ENCODE peak calls at places on chromosome 18, in seven cellular contexts. G is left ventricle myocardium inferior; W is coronary artery; O is CD8-positive, alpha-beta T cell; J is upper lobe of right lung; T is astrocyte; H is mammary epithelial cell. I is an unnamed sample.

GRCh38 chr18:35110037-35110436 is 68.8 kb downstream of the MAPRE2 start:
- DNase-seq in G (no peak), W (no peak), O (no peak), J (no peak), T (no peak), H (no peak), I (no peak)

GRCh38 chr18:51622676-51623075 is 425.2 kb upstream of the MEX3C start:
- DNase-seq in G (no peak), W (no peak), O (no peak), J (no peak), T (no peak), H (no peak), I (no peak)

GRCh38 chr18:61605376-61606067 is 272.3 kb downstream of the CDH20 start:
- DNase-seq in G (no peak), W (no peak), O (no peak), J (no peak), T (no peak), H (no peak), I (no peak)

GRCh38 chr18:2805970-2806943 is 40.5 kb upstream of the EMILIN2 start:
- DNase-seq in G (no peak), W (no peak), O (no peak), J (no peak), T (peak), H (no peak), I (no peak)

GRCh38 chr18:5298156-5298852 is 2.8 kb upstream of the ZBTB14 start:
- DNase-seq in G (no peak), W (no peak), O (no peak), J (no peak), T (no peak), H (no peak), I (no peak)

GRCh38 chr18:39519741-39520140 is 1954.1 kb upstream of the CELF4 start:
- DNase-seq in G (no peak), W (no peak), O (no peak), J (no peak), T (no peak), H (peak), I (no peak)

GRCh38 chr18:69233465-69234054 is 167.1 kb upstream of the DOK6 start:
- DNase-seq in G (no peak), W (no peak), O (no peak), J (no peak), T (peak), H (no peak), I (no peak)

GRCh38 chr18:2894131-2894840 is 47.5 kb downstream of the EMILIN2 start:
- DNase-seq in G (peak), W (no peak), O (no peak), J (no peak), T (no peak), H (no peak), I (no peak)

GRCh38 chr18:43007365-43007764 is 108.1 kb downstream of the RIT2 start:
- DNase-seq in G (no peak), W (no peak), O (no peak), J (no peak), T (peak), H (no peak), I (no peak)

GRCh38 chr18:36176739-36177138 is 10.6 kb upstream of the MOCOS start:
- DNase-seq in G (no peak), W (no peak), O (no peak), J (no peak), T (peak), H (peak), I (no peak)

GRCh38 chr18:519019-519879 is 18.7 kb upstream of the COLEC12 start:
- DNase-seq in G (peak), W (no peak), O (no peak), J (no peak), T (peak), H (no peak), I (peak)

GRCh38 chr18:49645196-49645595 is 83.3 kb downstream of the LIPG start:
- DNase-seq in G (no peak), W (peak), O (no peak), J (no peak), T (no peak), H (no peak), I (no peak)

GRCh38 chr18:54416459-54416858 is 58.8 kb downstream of the C18orf54 start:
- DNase-seq in G (no peak), W (no peak), O (no peak), J (no peak), T (peak), H (peak), I (no peak)

GRCh38 chr18:44917184-44917864 is 236.6 kb downstream of the SETBP1 start:
- DNase-seq in G (no peak), W (no peak), O (no peak), J (no peak), T (no peak), H (no peak), I (no peak)

GRCh38 chr18:23722646-23723045 is 33.4 kb downstream of the LAMA3 start:
- DNase-seq in G (no peak), W (no peak), O (no peak), J (no peak), T (no peak), H (no peak), I (no peak)

GRCh38 chr18:5142859-5143258 is 54.2 kb downstream of the AKAIN1 start:
- DNase-seq in G (no peak), W (no peak), O (no peak), J (no peak), T (no peak), H (no peak), I (no peak)

GRCh38 chr18:75256376-75256775 is 45.8 kb downstream of the TSHZ1 start:
- DNase-seq in G (no peak), W (no peak), O (no peak), J (no peak), T (no peak), H (no peak), I (no peak)

GRCh38 chr18:73366713-73367112 is 498.9 kb upstream of the NETO1 start:
- DNase-seq in G (no peak), W (no peak), O (no peak), J (no peak), T (peak), H (no peak), I (no peak)

GRCh38 chr18:5979971-5980457 is 84.7 kb upstream of the TMEM200C start:
- DNase-seq in G (peak), W (no peak), O (no peak), J (no peak), T (no peak), H (no peak), I (no peak)

GRCh38 chr18:75377975-75378673 is 49.4 kb downstream of the SMIM21 start:
- DNase-seq in G (no peak), W (no peak), O (no peak), J (no peak), T (no peak), H (no peak), I (no peak)

GRCh38 chr18:24138281-24138883 is 480 bp upstream of the CABYR start:
- DNase-seq in G (no peak), W (no peak), O (no peak), J (no peak), T (no peak), H (no peak), I (no peak)

GRCh38 chr18:25147878-25148488 is 204.0 kb downstream of the ZNF521 start:
- DNase-seq in G (no peak), W (no peak), O (no peak), J (no peak), T (no peak), H (no peak), I (no peak)

GRCh38 chr18:74540689-74541421 is 6.6 kb downstream of the CNDP1 start:
- DNase-seq in G (no peak), W (peak), O (no peak), J (no peak), T (no peak), H (no peak), I (no peak)

GRCh38 chr18:42281124-42281523 is 326.1 kb downstream of the PIK3C3 start:
- DNase-seq in G (no peak), W (no peak), O (no peak), J (no peak), T (no peak), H (no peak), I (no peak)

GRCh38 chr18:30406728-30407127 is 635.8 kb downstream of the DSC3 start:
- DNase-seq in G (no peak), W (no peak), O (no peak), J (no peak), T (no peak), H (peak), I (no peak)

GRCh38 chr18:2040279-2040678 is 531.0 kb downstream of the METTL4 start:
- DNase-seq in G (no peak), W (no peak), O (no peak), J (no peak), T (no peak), H (no peak), I (no peak)

GRCh38 chr18:77114564-77115391 is 17.8 kb downstream of the MBP start:
- DNase-seq in G (peak), W (peak), O (no peak), J (peak), T (peak), H (peak), I (no peak)

GRCh38 chr18:36752929-36753865 is 75.6 kb downstream of the TPGS2 start:
- DNase-seq in G (no peak), W (no peak), O (no peak), J (no peak), T (peak), H (no peak), I (no peak)

GRCh38 chr18:76405761-76406356 is 89.2 kb downstream of the ZNF516 start:
- DNase-seq in G (peak), W (peak), O (peak), J (no peak), T (no peak), H (peak), I (no peak)

GRCh38 chr18:74631242-74632087 is 33.8 kb downstream of the ZNF407 start:
- DNase-seq in G (no peak), W (no peak), O (no peak), J (no peak), T (peak), H (no peak), I (no peak)

GRCh38 chr18:77250501-77250925 is 865 bp downstream of the GALR1 start:
- DNase-seq in G (no peak), W (no peak), O (no peak), J (no peak), T (no peak), H (no peak), I (no peak)

GRCh38 chr18:55152801-55153200 is 193.5 kb upstream of the CCDC68 start:
- DNase-seq in G (no peak), W (no peak), O (no peak), J (no peak), T (peak), H (peak), I (no peak)

GRCh38 chr18:2981212-2981728 is 31.7 kb downstream of the LPIN2 start:
- DNase-seq in G (no peak), W (no peak), O (no peak), J (no peak), T (peak), H (peak), I (no peak)

GRCh38 chr18:3368193-3368592 is 81.8 kb upstream of the TGIF1 start:
- DNase-seq in G (no peak), W (no peak), O (no peak), J (no peak), T (peak), H (peak), I (no peak)

GRCh38 chr18:21057112-21057511 is 54.5 kb downstream of the ROCK1 start:
- DNase-seq in G (no peak), W (no peak), O (no peak), J (no peak), T (no peak), H (no peak), I (no peak)

GRCh38 chr18:26654173-26655009 is 106.0 kb upstream of the KCTD1 start:
- DNase-seq in G (no peak), W (no peak), O (no peak), J (no peak), T (no peak), H (no peak), I (no peak)

GRCh38 chr18:74476154-74476553 is 19.0 kb upstream of the DIPK1C start:
- DNase-seq in G (peak), W (no peak), O (no peak), J (no peak), T (no peak), H (no peak), I (no peak)

GRCh38 chr18:75128911-75129716 is 79.8 kb downstream of the PTGR3 start:
- DNase-seq in G (no peak), W (peak), O (no peak), J (peak), T (no peak), H (no peak), I (no peak)

GRCh38 chr18:56076735-56077134 is 488.7 kb upstream of the TCF4 start:
- DNase-seq in G (no peak), W (no peak), O (no peak), J (no peak), T (no peak), H (no peak), I (no peak)

GRCh38 chr18:28407681-28408080 is 230.8 kb upstream of the CDH2 start:
- DNase-seq in G (no peak), W (no peak), O (no peak), J (no peak), T (peak), H (no peak), I (no peak)

DNA sequence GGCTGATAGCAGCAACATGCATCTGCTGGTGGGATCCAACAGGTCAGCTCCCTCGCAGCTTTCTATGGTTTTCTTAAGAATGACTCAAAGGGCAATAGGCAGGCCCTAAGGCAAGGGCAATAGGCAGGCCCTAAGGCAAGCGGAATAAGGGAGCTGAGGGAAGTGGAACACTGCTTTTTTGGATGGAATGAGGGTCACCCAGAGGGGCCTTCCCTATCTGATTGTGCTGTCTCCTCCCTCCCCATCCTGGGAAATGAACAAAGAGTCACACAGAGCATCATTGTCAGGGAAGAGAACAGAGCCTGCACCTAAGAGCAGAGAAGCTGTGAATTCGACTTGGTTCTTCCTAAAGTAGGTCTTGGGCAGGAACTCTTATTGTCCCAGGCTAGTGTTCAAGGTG is 43.3 kb upstream of the PTPRM start:
- DNase-seq in G (no peak), W (no peak), O (no peak), J (no peak), T (no peak), H (no peak), I (no peak)
- H3K27ac ChIP-seq in G (peak), W (no peak), O (no peak), J (no peak), T (no peak), H (no peak), I (no peak)

GRCh38 chr18:78610179-78610578 is 369.4 kb upstream of the SALL3 start:
- DNase-seq in G (no peak), W (no peak), O (no peak), J (no peak), T (no peak), H (no peak), I (no peak)
- H3K27ac ChIP-seq in G (no peak), W (no peak), O (no peak), J (no peak), T (no peak), H (no peak), I (no peak)

DNA sequence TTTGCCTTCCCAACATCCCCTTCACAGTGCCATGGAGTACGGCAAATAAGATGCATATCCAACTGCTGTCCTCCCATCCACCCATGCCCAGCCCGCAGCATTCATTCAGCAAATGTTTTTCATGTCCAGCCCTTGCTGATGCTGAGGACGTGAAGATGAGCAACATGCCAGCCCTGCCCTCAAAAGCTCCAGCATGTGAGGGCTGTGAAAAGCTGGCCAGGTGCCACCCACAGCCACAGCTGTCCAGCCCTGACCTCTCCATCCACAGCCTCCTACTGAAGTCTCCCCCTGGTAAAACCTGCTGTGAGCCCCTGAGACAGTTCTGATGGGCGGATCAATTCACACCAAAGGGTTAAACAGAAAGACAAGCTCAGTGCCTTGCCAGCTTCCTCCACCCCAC is 4.5 kb downstream of the ZBTB7C start:
- DNase-seq in G (no peak), W (no peak), O (no peak), J (no peak), T (no peak), H (no peak), I (no peak)
- H3K27ac ChIP-seq in G (no peak), W (no peak), O (no peak), J (no peak), T (no peak), H (no peak), I (no peak)

GRCh38 chr18:13649397-13650252 is 76.7 kb downstream of the FAM210A start:
- DNase-seq in G (no peak), W (no peak), O (no peak), J (no peak), T (no peak), H (no peak), I (no peak)

GRCh38 chr18:13657974-13658373 is 68.4 kb downstream of the FAM210A start:
- DNase-seq in G (no peak), W (no peak), O (no peak), J (no peak), T (no peak), H (no peak), I (no peak)

GRCh38 chr18:13658444-13659204 is 67.7 kb downstream of the FAM210A start:
- DNase-seq in G (no peak), W (no peak), O (no peak), J (no peak), T (no peak), H (no peak), I (no peak)

DNA sequence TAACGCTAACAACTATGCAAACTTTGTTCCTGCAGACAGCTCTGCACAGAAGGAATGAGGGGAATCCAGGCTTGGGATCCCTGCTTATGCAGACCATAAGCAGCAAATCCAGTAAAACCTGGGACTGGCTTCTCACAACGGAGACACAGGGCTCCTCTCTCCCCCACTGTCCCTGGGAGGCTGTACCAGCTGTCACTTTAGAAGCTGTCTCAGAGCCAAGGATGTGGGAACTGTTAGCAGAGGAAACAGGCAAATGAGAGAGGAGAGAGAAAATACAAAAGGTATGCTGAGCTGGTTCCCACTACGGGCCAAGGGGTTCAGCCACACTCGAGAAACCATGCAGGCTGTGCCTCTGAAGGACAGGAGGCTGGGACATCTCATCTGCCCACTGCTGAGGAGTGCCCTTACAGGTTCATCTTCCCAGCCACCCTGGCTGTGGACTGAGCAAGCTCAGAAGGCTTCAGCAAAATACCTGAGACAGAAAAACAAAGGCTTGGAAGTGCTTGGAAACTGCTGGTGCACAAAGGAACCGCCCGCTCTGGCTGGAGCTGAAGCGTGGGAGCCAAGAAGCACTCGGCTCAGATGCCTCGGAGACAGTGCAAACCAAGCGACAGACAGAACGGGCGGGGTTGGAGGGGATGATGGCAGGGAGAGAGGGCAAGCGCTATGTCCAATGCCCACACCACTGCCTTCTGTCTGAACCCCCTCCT is 72.5 kb downstream of the FAM210A start:
- DNase-seq in G (no peak), W (no peak), O (no peak), J (no peak), T (no peak), H (no peak), I (no peak)
- H3K27ac ChIP-seq in G (no peak), W (no peak), O (no peak), J (no peak), T (no peak), H (no peak), I (peak)

GRCh38 chr18:22668496-22668895 is 250.8 kb upstream of the CTAGE1 start:
- DNase-seq in G (no peak), W (no peak), O (no peak), J (no peak), T (no peak), H (no peak), I (no peak)
- H3K27ac ChIP-seq in G (no peak), W (no peak), O (no peak), J (no peak), T (peak), H (peak), I (no peak)

GRCh38 chr18:58096658-58097057 is 52.6 kb downstream of the NEDD4L start:
- DNase-seq in G (no peak), W (no peak), O (no peak), J (no peak), T (no peak), H (no peak), I (no peak)
- H3K27ac ChIP-seq in G (peak), W (no peak), O (no peak), J (peak), T (no peak), H (no peak), I (no peak)

DNA sequence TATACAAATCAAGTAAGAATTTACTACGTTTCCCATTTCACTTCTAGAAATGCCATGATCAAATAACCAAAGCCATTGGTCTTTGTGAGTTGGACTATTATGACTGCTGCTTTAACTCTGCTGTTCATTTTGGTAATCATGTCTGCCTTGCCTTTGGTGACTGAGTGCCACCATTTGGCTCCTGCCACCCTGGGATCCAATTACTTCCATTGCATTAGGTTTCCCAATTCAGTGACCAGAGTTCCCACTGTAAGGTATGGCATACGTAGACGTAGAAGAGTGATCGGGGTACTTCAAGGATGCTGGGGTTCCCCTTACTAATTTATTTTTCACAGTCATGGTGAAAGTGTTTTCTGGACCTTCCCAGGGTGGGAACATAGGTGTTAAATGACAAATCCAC is 90.1 kb downstream of the SPIRE1 start:
- DNase-seq in G (no peak), W (no peak), O (no peak), J (no peak), T (no peak), H (no peak), I (no peak)
- H3K27ac ChIP-seq in G (no peak), W (no peak), O (no peak), J (no peak), T (no peak), H (no peak), I (no peak)